ENCODE peak calls at places on chromosome 13, in nine cellular contexts. R is Panc1, I is GM23338, Q is SK-N-SH, E is A549, C is K562, U is GM12878, V is HCT116, N is HepG2. O is an unnamed sample.

GRCh38 chr13:38763446-38764381 is 76.8 kb downstream of the FREM2 start:
- DNase-seq in R (no peak), I (peak; percentile 85), Q (peak; percentile 36), E (peak; percentile 13), C (peak; percentile 14), U (no peak), V (no peak), N (peak; percentile 16), O (peak; percentile 8)

GRCh38 chr13:75372517-75372916 is 109.5 kb downstream of the TBC1D4 start:
- DNase-seq in R (no peak), I (peak; percentile 74), Q (peak; percentile 42), E (peak; percentile 41), C (peak; percentile 24), U (no peak), V (no peak), N (peak; percentile 44), O (peak; percentile 22)

GRCh38 chr13:97724450-97724849 is 229.0 kb upstream of the IPO5 start:
- DNase-seq in R (no peak), I (no peak), Q (no peak), E (no peak), C (no peak), U (no peak), V (no peak), N (no peak), O (no peak)

GRCh38 chr13:46176756-46177155 is 5.2 kb downstream of the LCP1 start:
- DNase-seq in R (no peak), I (no peak), Q (no peak), E (no peak), C (no peak), U (peak; percentile 79), V (no peak), N (no peak), O (peak; percentile 78)

GRCh38 chr13:31042084-31042483 is 109.6 kb downstream of the TEX26 start:
- DNase-seq in R (no peak), I (no peak), Q (no peak), E (no peak), C (no peak), U (no peak), V (no peak), N (no peak), O (no peak)

GRCh38 chr13:99996177-99996705 is 14.7 kb downstream of the ZIC2 start:
- DNase-seq in R (no peak), I (peak; percentile 24), Q (no peak), E (no peak), C (no peak), U (no peak), V (no peak), N (no peak), O (no peak)

GRCh38 chr13:105007166-105007808 is 1528.2 kb downstream of the EFNB2 start:
- DNase-seq in R (no peak), I (no peak), Q (no peak), E (no peak), C (no peak), U (no peak), V (no peak), N (no peak), O (no peak)

GRCh38 chr13:58495668-58496067 is 864.1 kb downstream of the PCDH17 start:
- DNase-seq in R (no peak), I (no peak), Q (no peak), E (no peak), C (no peak), U (no peak), V (no peak), N (no peak), O (no peak)

GRCh38 chr13:95411641-95412040 is 110.4 kb upstream of the ABCC4 start:
- DNase-seq in R (no peak), I (no peak), Q (no peak), E (no peak), C (no peak), U (no peak), V (no peak), N (no peak), O (no peak)

GRCh38 chr13:78121459-78122348 is 203.1 kb upstream of the EDNRB start:
- DNase-seq in R (no peak), I (peak; percentile 88), Q (peak; percentile 24), E (peak; percentile 57), C (peak; percentile 22), U (peak; percentile 28), V (peak; percentile 34), N (peak; percentile 37), O (peak; percentile 33)

GRCh38 chr13:39876258-39876657 is 220.8 kb downstream of the COG6 start:
- DNase-seq in R (no peak), I (no peak), Q (no peak), E (peak; percentile 29), C (no peak), U (no peak), V (no peak), N (no peak), O (no peak)

GRCh38 chr13:99277629-99278028 is 19.4 kb upstream of the GPR18 start:
- DNase-seq in R (no peak), I (no peak), Q (no peak), E (no peak), C (no peak), U (no peak), V (no peak), N (no peak), O (peak; percentile 96)

GRCh38 chr13:39040206-39040605 is 1.9 kb downstream of the NHLRC3 start:
- DNase-seq in R (no peak), I (no peak), Q (no peak), E (no peak), C (no peak), U (no peak), V (no peak), N (peak; percentile 45), O (no peak)

GRCh38 chr13:65710514-65710913 is 1519.6 kb downstream of the PCDH9 start:
- DNase-seq in R (no peak), I (no peak), Q (no peak), E (no peak), C (no peak), U (no peak), V (no peak), N (peak; percentile 28), O (no peak)

DNA sequence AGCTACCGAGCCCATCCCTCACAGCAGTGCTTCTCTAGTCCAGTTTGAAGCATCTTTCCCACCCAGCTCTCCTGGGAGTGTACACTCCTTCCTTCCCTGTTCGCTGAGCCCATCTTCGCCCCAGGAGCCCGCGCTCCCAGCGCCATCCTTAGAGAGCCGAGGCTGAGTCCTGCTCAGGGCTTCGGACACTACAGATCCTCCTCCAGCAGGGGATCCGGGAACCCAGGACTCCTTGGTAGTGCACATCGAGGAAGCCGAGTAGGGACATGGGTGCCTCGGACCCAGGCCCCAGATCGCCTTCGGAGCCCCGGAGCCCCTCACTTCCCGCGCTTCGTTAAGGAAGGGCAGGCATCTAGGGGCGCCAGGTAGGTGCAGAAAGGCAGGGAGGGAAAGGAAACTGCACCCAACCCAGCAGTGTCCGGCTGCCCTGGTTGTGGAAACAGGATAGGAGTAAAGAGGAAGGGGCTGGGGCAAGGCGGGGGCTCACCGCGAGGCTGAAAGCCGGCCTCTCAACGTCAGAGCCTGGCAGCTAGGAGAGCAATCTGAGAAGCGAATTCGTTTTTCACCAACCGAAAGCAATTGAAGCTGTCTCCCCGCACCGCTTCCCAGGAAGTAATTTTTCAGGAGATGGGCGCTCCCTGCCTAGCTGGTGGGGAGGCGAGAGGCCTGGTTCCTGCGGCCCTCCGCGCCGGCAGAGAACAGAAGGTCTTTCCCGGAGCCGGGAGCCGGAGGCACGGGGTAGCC is 1.0 kb downstream of the PDX1 start:
- DNase-seq in R (no peak), I (peak; percentile 52), Q (peak; percentile 39), E (peak; percentile 6), C (no peak), U (no peak), V (no peak), N (no peak), O (no peak)
- H3K4me3 ChIP-seq in R (peak overlapping the region; percentile 68), I (peak overlapping the region; percentile 50), Q (peak overlapping the region; percentile 0), E (peak overlapping the region; percentile 55), C (no peak overlapping the region), U (no peak overlapping the region), V (peak overlapping the region; percentile 64), N (peak overlapping the region; percentile 68), O (peak overlapping the region; percentile 43)

DNA sequence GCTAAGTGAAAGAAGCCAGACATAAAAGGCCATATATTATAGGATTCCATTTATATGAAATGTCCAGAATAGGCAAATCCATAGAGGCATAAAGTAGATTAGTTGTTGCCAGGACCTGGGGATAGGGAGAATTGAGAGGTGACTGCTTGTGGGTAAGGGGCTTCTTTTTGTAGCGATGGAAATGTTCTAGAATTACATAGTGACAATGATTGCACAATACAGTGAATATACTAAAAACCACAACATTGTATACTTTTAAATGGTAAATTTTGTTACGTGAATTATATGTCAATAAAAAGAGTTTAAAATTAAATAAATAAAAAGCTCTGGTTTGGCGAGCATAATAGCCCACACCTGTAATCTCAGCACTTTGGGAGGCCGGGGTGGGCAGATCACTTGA is 486.8 kb downstream of the KLF12 start:
- DNase-seq in R (no peak), I (no peak), Q (no peak), E (no peak), C (no peak), U (no peak), V (no peak), N (no peak), O (no peak)
- TF ChIP-seq REST in R (no peak), I (no peak), Q (no peak), E (no peak), C (no peak), U (no peak), V (no peak), N (no peak), O (no peak)

DNA sequence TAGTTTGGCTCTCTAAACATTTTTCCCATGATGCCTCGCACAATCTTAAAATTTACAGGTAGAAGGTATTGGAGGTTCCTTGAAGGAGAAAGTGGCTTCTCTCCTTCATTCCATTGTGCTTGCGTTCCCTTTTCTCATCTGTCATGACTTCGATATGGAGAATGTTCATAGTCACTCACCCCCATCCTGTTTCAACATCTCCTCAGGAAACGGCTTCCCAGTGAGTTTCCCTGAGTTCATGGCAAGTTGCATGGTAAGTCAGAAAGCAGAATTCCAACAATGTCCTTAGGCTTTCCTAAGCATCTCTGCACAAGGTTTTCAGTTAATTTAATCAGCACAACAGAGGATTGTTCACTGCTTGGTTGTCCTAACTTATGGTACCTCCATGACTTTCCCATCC is 581.8 kb upstream of the SLITRK5 start:
- DNase-seq in R (no peak), I (peak; percentile 11), Q (no peak), E (no peak), C (no peak), U (no peak), V (no peak), N (no peak), O (no peak)
- H3K4me3 ChIP-seq in R (no peak overlapping the region), I (no peak overlapping the region), Q (no peak overlapping the region), E (no peak overlapping the region), C (no peak overlapping the region), U (no peak overlapping the region), V (no peak overlapping the region), N (no peak overlapping the region), O (no peak overlapping the region)

DNA sequence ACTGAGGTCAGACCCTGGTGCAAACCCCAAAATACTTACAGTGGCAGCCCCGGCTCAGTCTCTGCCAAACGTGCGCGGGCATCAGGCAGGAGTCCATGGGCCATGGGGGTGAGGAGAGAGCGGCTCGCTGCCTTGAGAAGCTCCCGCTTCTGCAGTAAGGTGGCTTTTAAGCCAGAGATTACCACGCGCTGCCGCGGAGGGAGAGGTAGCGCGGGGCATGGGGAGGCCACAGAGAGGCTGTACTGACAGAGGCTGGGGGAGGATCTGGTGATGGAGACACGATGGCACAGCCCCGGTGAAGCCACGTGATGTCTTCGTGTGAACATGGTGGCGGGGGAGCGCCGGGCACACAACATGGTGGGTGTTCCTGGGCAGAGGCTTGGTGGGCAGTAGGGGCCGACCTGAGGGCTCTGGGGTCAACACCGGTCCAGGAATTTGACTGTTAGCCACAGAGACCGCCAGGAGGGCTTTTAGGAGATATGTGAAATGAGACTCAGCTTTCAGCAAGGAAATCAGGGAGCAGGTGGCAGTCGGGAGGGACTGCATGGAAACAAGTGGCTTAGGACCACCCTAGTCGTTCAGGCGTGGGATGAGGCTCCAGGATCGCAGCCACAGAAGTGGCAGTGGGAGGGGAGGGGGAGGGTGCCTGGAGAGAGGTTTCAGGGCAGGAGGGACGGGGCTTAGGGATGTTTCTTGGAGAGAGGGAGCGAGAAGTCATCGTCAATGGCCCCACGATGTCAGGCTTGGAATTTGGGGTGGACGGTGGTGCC is 24.1 kb downstream of the MCF2L start:
- DNase-seq in R (no peak), I (no peak), Q (no peak), E (no peak), C (no peak), U (no peak), V (no peak), N (no peak), O (no peak)
- TF ChIP-seq REST in R (no peak), I (no peak), Q (no peak), E (no peak), C (no peak), U (no peak), V (no peak), N (no peak), O (no peak)